ENCODE peak calls at places on chromosomes 1 and 21, in six cellular contexts. F is body of pancreas, I is GF-D8, A is C1 segment of cervical spinal cord, J is SK-N-SH, V is RKO. U is an unnamed sample.
A peak's percentile ranks its signal among the peaks of the same experiment; 100 is the strongest.

GRCh38 chr1:99645199-99645598 is 714 bp upstream of the PALMD start:
- DNase-seq in A (no peak), V (no peak), J (no peak), F (peak; percentile 28), I (no peak), U (peak; percentile 32)

GRCh38 chr1:151352001-151352718 is 5.1 kb upstream of the RFX5 start:
- DNase-seq in F (peak; percentile 28), J (no peak), I (no peak), A (no peak), V (peak; percentile 48), U (no peak)

GRCh38 chr1:57265105-57265504 is 158.8 kb downstream of the DAB1 start:
- DNase-seq in J (no peak), A (no peak), F (no peak), I (no peak), V (no peak), U (no peak)

GRCh38 chr1:48889088-48889487 is 112.4 kb upstream of the BEND5 start:
- DNase-seq in J (peak; percentile 72), V (no peak), I (no peak), A (no peak), F (peak; percentile 6), U (no peak)

GRCh38 chr1:81547261-81547911 is 253.3 kb upstream of the ADGRL2 start:
- DNase-seq in J (no peak), I (no peak), V (no peak), F (no peak), A (no peak), U (no peak)

GRCh38 chr21:44962481-44962966 is 22.7 kb downstream of the SLX9 start:
- DNase-seq in J (no peak), I (no peak), F (no peak), V (no peak), A (no peak), U (no peak)

GRCh38 chr1:32890516-32891240 is 4.4 kb downstream of the HPCA start:
- DNase-seq in J (peak; percentile 14), I (no peak), F (no peak), A (no peak), V (no peak), U (no peak)

GRCh38 chr1:17239420-17239819 is 9.5 kb upstream of the PADI3 start:
- DNase-seq in A (peak; percentile 14), J (peak; percentile 87), V (peak; percentile 81), F (peak; percentile 59), I (peak; percentile 13), U (peak; percentile 87)

GRCh38 chr1:208179850-208180416 is 64.3 kb downstream of the PLXNA2 start:
- DNase-seq in A (no peak), I (no peak), V (no peak), F (no peak), J (no peak), U (no peak)

GRCh38 chr1:98086796-98087195 is 166.0 kb upstream of the DPYD start:
- DNase-seq in F (no peak), V (peak; percentile 48), J (no peak), A (no peak), I (no peak), U (peak; percentile 86)

GRCh38 chr1:180182721-180183311 is 28.1 kb downstream of the QSOX1 start:
- DNase-seq in V (no peak), J (no peak), F (peak; percentile 2), I (no peak), A (peak; percentile 45), U (no peak)

GRCh38 chr1:28591708-28592313 is at the start of gene RAB42:
- DNase-seq in V (no peak), J (peak; percentile 57), I (no peak), A (no peak), F (peak; percentile 52), U (peak; percentile 40)

GRCh38 chr1:90725341-90725960 is 8.3 kb upstream of the BARHL2 start:
- DNase-seq in V (no peak), F (no peak), J (peak; percentile 57), I (no peak), A (no peak), U (no peak)

GRCh38 chr1:75727571-75727970 is 3.1 kb downstream of the ACADM start:
- DNase-seq in I (no peak), V (no peak), A (no peak), F (no peak), J (no peak), U (no peak)